ENCODE peak calls at places on chromosomes 3 and 15, in eight cellular contexts. G is AML-193; U is memory B cell; W is stimulated activated CD4-positive, alpha-beta T cell treated with anti-CD3 and anti-CD28 coated beads, Interleukin-2, amount 100 ng/mL, for 24 hours; X is Calu3; S is DND-41; J is occipital lobe; I is dorsolateral prefrontal cortex. C is an unnamed sample.

GRCh38 chr3:150407051-150407817 is 864 bp upstream of the TSC22D2 start:
- DNase-seq in G (no peak), U (peak; percentile 14), W (peak; percentile 5), X (no peak), S (no peak), J (no peak), I (no peak), C (no peak)

GRCh38 chr3:62795978-62796635 is 79.1 kb downstream of the CADPS start:
- DNase-seq in G (no peak), U (no peak), W (no peak), X (no peak), S (peak; percentile 12), J (no peak), I (no peak), C (no peak)

GRCh38 chr3:52810923-52811322 is 16.3 kb downstream of the ITIH3 start:
- DNase-seq in G (no peak), U (no peak), W (no peak), X (no peak), S (no peak), J (no peak), I (peak; percentile 20), C (no peak)

GRCh38 chr3:146092230-146092629 is 68.8 kb downstream of the PLOD2 start:
- DNase-seq in G (no peak), U (no peak), W (no peak), X (no peak), S (no peak), J (no peak), I (no peak), C (no peak)

GRCh38 chr3:57944313-57944580 is 64.0 kb upstream of the FLNB start:
- DNase-seq in G (no peak), U (no peak), W (no peak), X (no peak), S (no peak), J (no peak), I (no peak), C (no peak)

GRCh38 chr3:44501971-44502370 is 24.5 kb upstream of the ZNF445 start:
- DNase-seq in G (no peak), U (no peak), W (no peak), X (no peak), S (no peak), J (no peak), I (no peak), C (no peak)

GRCh38 chr3:153221748-153222162 is 59.7 kb downstream of the RAP2B start:
- DNase-seq in G (peak; percentile 100), U (peak; percentile 16), W (peak; percentile 45), X (no peak), S (peak; percentile 67), J (peak; percentile 4), I (no peak), C (peak; percentile 41)

GRCh38 chr3:71784914-71785593 is at the start of gene PROK2:
- DNase-seq in G (no peak), U (no peak), W (peak; percentile 60), X (peak; percentile 11), S (no peak), J (no peak), I (no peak), C (no peak)

GRCh38 chr3:108552267-108553159 is 36.7 kb downstream of the CIP2A start:
- DNase-seq in G (peak; percentile 68), U (peak; percentile 10), W (no peak), X (no peak), S (no peak), J (no peak), I (no peak), C (no peak)

GRCh38 chr3:136346486-136346885 is 96.3 kb downstream of the PCCB start:
- DNase-seq in G (no peak), U (no peak), W (no peak), X (no peak), S (no peak), J (no peak), I (no peak), C (no peak)

GRCh38 chr3:185537369-185537970 is 14.9 kb downstream of the LIPH start:
- DNase-seq in G (peak; percentile 95), U (no peak), W (peak; percentile 36), X (peak; percentile 92), S (peak; percentile 46), J (no peak), I (no peak), C (no peak)

GRCh38 chr3:38730281-38730680 is 80.8 kb upstream of the SCN5A start:
- DNase-seq in G (no peak), U (no peak), W (no peak), X (no peak), S (no peak), J (no peak), I (no peak), C (no peak)

GRCh38 chr3:129469026-129469425 is 29.0 kb downstream of the IFT122 start:
- DNase-seq in G (no peak), U (no peak), W (no peak), X (no peak), S (no peak), J (no peak), I (no peak), C (no peak)

GRCh38 chr3:28973621-28974020 is 307.2 kb upstream of the RBMS3 start:
- DNase-seq in G (no peak), U (no peak), W (no peak), X (no peak), S (no peak), J (no peak), I (no peak), C (no peak)

GRCh38 chr15:68586274-68586961 is 7.6 kb downstream of the CORO2B start:
- DNase-seq in G (no peak), U (no peak), W (peak; percentile 8), X (peak; percentile 41), S (no peak), J (no peak), I (no peak), C (no peak)

GRCh38 chr3:99783009-99783573 is 34.6 kb upstream of the CMSS1 start:
- DNase-seq in G (no peak), U (no peak), W (no peak), X (no peak), S (no peak), J (no peak), I (no peak), C (no peak)

GRCh38 chr3:42665050-42665878 is 11.8 kb downstream of the ZBTB47 start:
- DNase-seq in G (no peak), U (no peak), W (no peak), X (no peak), S (no peak), J (no peak), I (no peak), C (no peak)

GRCh38 chr3:133547432-133548041 is 25.9 kb upstream of the CDV3 start:
- DNase-seq in G (no peak), U (no peak), W (no peak), X (no peak), S (no peak), J (no peak), I (no peak), C (no peak)

GRCh38 chr15:25544076-25544475 is 105.3 kb upstream of the UBE3A start:
- DNase-seq in G (no peak), U (no peak), W (no peak), X (no peak), S (no peak), J (no peak), I (no peak), C (no peak)

GRCh38 chr3:69110941-69111546 is 11.4 kb downstream of the LMOD3 start:
- DNase-seq in G (peak; percentile 11), U (no peak), W (no peak), X (no peak), S (no peak), J (no peak), I (no peak), C (no peak)

GRCh38 chr15:89664441-89664840 is 9.2 kb upstream of the KIF7 start:
- DNase-seq in G (no peak), U (no peak), W (no peak), X (no peak), S (no peak), J (no peak), I (no peak), C (no peak)

GRCh38 chr3:41681479-41681878 is 280.4 kb downstream of the ULK4 start:
- DNase-seq in G (no peak), U (no peak), W (no peak), X (no peak), S (peak; percentile 14), J (no peak), I (no peak), C (no peak)

GRCh38 chr3:198062068-198062465 is 102.0 kb downstream of the LMLN start:
- DNase-seq in G (no peak), U (no peak), W (no peak), X (no peak), S (no peak), J (no peak), I (no peak), C (no peak)

GRCh38 chr15:65476942-65477341 is 40.5 kb downstream of the DPP8 start:
- DNase-seq in G (no peak), U (no peak), W (no peak), X (no peak), S (no peak), J (no peak), I (no peak), C (no peak)

C was measured in hippocampal formation.